ENCODE peak calls at places on chromosomes 2 and 18, in five cellular contexts. N is adrenal gland, R is uterus, W is right lobe of liver, V is left lung. B is an unnamed sample.

GRCh38 chr18:74146756-74147155 is 878 bp downstream of the FBXO15 start:
- DNase-seq in N (no peak), R (no peak), V (no peak), W (no peak), B (no peak)

GRCh38 chr2:178194600-178195389 is 483 bp downstream of the OSBPL6 start:
- DNase-seq in V (peak), N (peak), R (peak), W (peak), B (no peak)

GRCh38 chr2:149075065-149075464 is 36.6 kb downstream of the LYPD6B start:
- DNase-seq in R (no peak), N (no peak), W (no peak), V (no peak), B (no peak)

GRCh38 chr2:219897456-219897855 is 270.0 kb downstream of the SLC4A3 start:
- DNase-seq in W (no peak), R (no peak), N (no peak), V (no peak), B (no peak)

GRCh38 chr18:11259421-11259820 is 110.1 kb upstream of the PIEZO2 start:
- DNase-seq in N (peak), V (peak), R (peak), W (peak), B (peak)

GRCh38 chr2:239106314-239106908 is 258.5 kb downstream of the TWIST2 start:
- DNase-seq in N (peak), V (no peak), W (no peak), R (peak), B (no peak)

GRCh38 chr2:45069711-45070664 is 60.7 kb upstream of the SIX2 start:
- DNase-seq in N (no peak), W (no peak), V (no peak), R (no peak), B (no peak)

GRCh38 chr2:128455710-128456050 is 137.0 kb upstream of the HS6ST1 start:
- DNase-seq in V (no peak), W (peak), N (no peak), R (no peak), B (peak)

GRCh38 chr2:101500860-101501259 is 25.9 kb upstream of the RFX8 start:
- DNase-seq in W (no peak), N (no peak), V (no peak), R (no peak), B (no peak)

GRCh38 chr2:231000211-231000904 is 4.4 kb downstream of the SPATA3 start:
- DNase-seq in R (no peak), N (no peak), V (no peak), W (no peak), B (no peak)

GRCh38 chr2:143560724-143561123 is 431.5 kb downstream of the ARHGAP15 start:
- DNase-seq in W (no peak), V (no peak), R (no peak), N (no peak), B (no peak)

GRCh38 chr2:101265893-101266499 is 13.3 kb downstream of the CNOT11 start:
- DNase-seq in N (no peak), V (peak), R (no peak), W (no peak), B (no peak)

GRCh38 chr18:28411806-28412205 is 234.9 kb upstream of the CDH2 start:
- DNase-seq in V (no peak), N (no peak), W (no peak), R (no peak), B (peak)

GRCh38 chr2:88452151-88452851 is at the start of gene FOXI3:
- DNase-seq in N (no peak), V (no peak), W (no peak), R (no peak), B (no peak)

GRCh38 chr2:218852911-218853667 is 6.5 kb upstream of the WNT6 start:
- DNase-seq in R (no peak), N (peak), W (no peak), V (no peak), B (no peak)

GRCh38 chr2:240199133-240199870 is 58.8 kb upstream of the OTOS start:
- DNase-seq in R (no peak), V (no peak), N (no peak), W (peak), B (no peak)

GRCh38 chr18:48073231-48073930 is 142.9 kb upstream of the SMAD2 start:
- DNase-seq in N (peak), V (no peak), W (no peak), R (no peak), B (no peak)

GRCh38 chr2:158999458-158999857 is 31.0 kb downstream of the TANC1 start:
- DNase-seq in R (no peak), W (no peak), V (no peak), N (no peak), B (no peak)

GRCh38 chr18:31482051-31482450 is 15.9 kb upstream of the DSG2 start:
- DNase-seq in R (no peak), V (no peak), N (no peak), W (no peak), B (no peak)

GRCh38 chr2:64634338-64635267 is 19.1 kb downstream of the SERTAD2 start:
- DNase-seq in R (peak), N (peak), V (no peak), W (no peak), B (peak)

GRCh38 chr2:9087151-9087681 is 83.7 kb upstream of the MBOAT2 start:
- DNase-seq in W (no peak), V (no peak), R (no peak), N (no peak), B (peak)

GRCh38 chr2:202043473-202043872 is 9.8 kb downstream of the FZD7 start:
- DNase-seq in W (no peak), N (no peak), R (no peak), V (no peak), B (no peak)

GRCh38 chr2:216017365-216017764 is 4.0 kb upstream of the MREG start:
- DNase-seq in V (no peak), W (no peak), R (no peak), N (peak), B (no peak)

GRCh38 chr2:240983996-240984498 is 14.4 kb upstream of the SNED1 start:
- DNase-seq in V (peak), N (peak), R (no peak), W (peak), B (no peak)

GRCh38 chr2:236828820-236829219 is 256.9 kb upstream of the COPS8 start:
- DNase-seq in V (no peak), N (no peak), R (no peak), W (peak), B (no peak)

GRCh38 chr2:188404341-188405004 is 112.8 kb downstream of the GULP1 start:
- DNase-seq in R (no peak), W (no peak), V (no peak), N (no peak), B (no peak)

GRCh38 chr2:27053776-27054175 is 2.3 kb downstream of the AGBL5 start:
- DNase-seq in V (no peak), W (no peak), N (no peak), R (no peak), B (no peak)

GRCh38 chr2:160837416-160837815 is 322.8 kb upstream of the TANK start:
- DNase-seq in R (no peak), N (no peak), V (no peak), W (no peak), B (no peak)
- H3K27ac ChIP-seq in R (no peak), N (no peak), V (no peak), W (no peak), B (no peak)

DNA sequence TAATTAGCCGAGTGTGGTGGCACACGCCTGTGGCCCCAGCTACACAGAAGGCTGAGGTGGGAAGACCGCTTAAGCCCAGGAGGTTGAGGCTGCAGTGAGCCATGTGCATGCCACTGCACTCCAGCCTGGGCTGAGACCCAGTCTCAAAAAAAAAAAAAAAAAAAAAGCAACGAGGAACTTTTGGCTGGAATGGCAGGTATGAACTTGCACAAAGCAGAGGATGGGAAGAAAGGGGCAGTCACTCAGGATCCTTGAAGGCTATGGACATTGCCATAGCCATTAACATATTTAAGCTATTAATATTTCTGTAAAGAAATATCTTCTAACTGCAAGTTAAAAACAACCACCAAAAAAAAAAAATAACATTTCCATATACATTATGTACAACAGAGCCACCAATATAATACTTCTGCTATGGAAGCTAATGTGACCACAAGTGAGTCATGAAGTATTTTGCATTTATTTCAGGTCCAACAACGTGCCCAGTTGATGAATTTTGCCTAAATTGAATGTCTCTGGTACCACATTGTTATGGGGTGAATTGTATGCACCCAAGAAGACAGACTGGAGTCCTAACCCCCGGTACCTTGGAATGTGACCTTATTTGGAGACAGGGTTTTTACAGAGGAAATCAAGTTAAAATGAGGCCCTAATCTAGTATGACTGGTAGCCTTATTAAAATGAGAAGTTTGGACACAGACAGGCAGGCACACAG is 102.9 kb downstream of the RBMS1 start:
- DNase-seq in W (no peak), V (no peak), R (no peak), N (no peak), B (no peak)
- H3K27ac ChIP-seq in W (no peak), V (peak), R (peak), N (no peak), B (no peak)

GRCh38 chr18:3827236-3827635 is 377.3 kb downstream of the TGIF1 start:
- DNase-seq in N (no peak), V (no peak), R (no peak), W (no peak), B (no peak)

GRCh38 chr18:3836483-3836882 is 386.5 kb downstream of the TGIF1 start:
- DNase-seq in W (no peak), V (no peak), R (no peak), N (no peak), B (no peak)

GRCh38 chr18:3836937-3837336 is 387.0 kb downstream of the TGIF1 start:
- DNase-seq in W (no peak), N (no peak), R (no peak), V (no peak), B (no peak)

GRCh38 chr18:3830604-3831003 is 380.6 kb downstream of the TGIF1 start:
- DNase-seq in W (no peak), N (no peak), V (no peak), R (no peak), B (no peak)

DNA sequence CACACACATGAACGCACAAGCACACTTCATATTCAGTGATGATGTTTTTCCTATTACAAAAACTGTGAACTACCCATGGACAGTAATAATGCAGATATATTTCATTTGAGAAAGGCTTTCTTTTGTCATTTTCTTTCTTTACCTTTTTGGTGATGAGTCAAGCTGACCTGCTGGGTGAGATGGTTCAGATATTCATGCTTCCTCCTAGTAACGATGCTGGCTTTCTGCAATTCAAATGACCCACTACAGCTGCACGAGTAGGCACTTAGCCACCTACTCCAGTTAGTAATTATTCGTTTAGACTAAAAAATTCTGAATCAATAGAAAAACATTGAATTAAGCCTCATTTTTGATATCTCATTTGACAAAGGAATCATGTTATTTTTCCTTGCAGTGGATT is 382.2 kb downstream of the TGIF1 start:
- DNase-seq in V (no peak), N (no peak), R (no peak), W (no peak), B (no peak)
- H3K27ac ChIP-seq in V (no peak), N (no peak), R (no peak), W (no peak), B (no peak)

GRCh38 chr18:717003-717402 is 4.6 kb upstream of the ENOSF1 start:
- DNase-seq in W (no peak), N (no peak), V (no peak), R (no peak), B (no peak)
- H3K27ac ChIP-seq in W (peak), N (no peak), V (no peak), R (no peak), B (no peak)

B was measured in right atrium auricular region.